ENCODE peak calls at places on chromosomes 4 and X, in seven cellular contexts. Y, D, Z, Q, H, V and P are unnamed samples.

GRCh38 chr4:143512978-143513313 is 556 bp upstream of the SMARCA5 start:
- DNase-seq in Y (no peak), D (no peak), Z (no peak), Q (no peak), H (no peak), V (no peak), P (no peak)

GRCh38 chrX:72060196-72060974 is 71.3 kb downstream of the RTL5 start:
- DNase-seq in Y (peak), D (peak), Z (no peak), Q (peak), H (no peak), V (no peak), P (no peak)

GRCh38 chr4:7960017-7960789 is 20.5 kb upstream of the AFAP1 start:
- DNase-seq in Y (no peak), D (no peak), Z (no peak), Q (no peak), H (no peak), V (no peak), P (no peak)

GRCh38 chr4:145784036-145784435 is 104.1 kb downstream of the C4orf51 start:
- DNase-seq in Y (no peak), D (no peak), Z (no peak), Q (no peak), H (no peak), V (no peak), P (no peak)

GRCh38 chr4:75630174-75630931 is at the start of gene CDKL2:
- DNase-seq in Y (peak), D (peak), Z (peak), Q (peak), H (peak), V (peak), P (peak)

GRCh38 chrX:107673933-107674479 is 45.7 kb downstream of the PRPS1 start:
- DNase-seq in Y (peak), D (no peak), Z (no peak), Q (peak), H (peak), V (peak), P (peak)

GRCh38 chr4:97106161-97106560 is 1037.1 kb downstream of the STPG2 start:
- DNase-seq in Y (no peak), D (no peak), Z (no peak), Q (no peak), H (no peak), V (no peak), P (no peak)

GRCh38 chr4:152229782-152230289 is 306.1 kb downstream of the FBXW7 start:
- DNase-seq in Y (no peak), D (no peak), Z (no peak), Q (no peak), H (no peak), V (no peak), P (no peak)

GRCh38 chr4:90537491-90537890 is 410.3 kb downstream of the CCSER1 start:
- DNase-seq in Y (no peak), D (no peak), Z (no peak), Q (no peak), H (no peak), V (no peak), P (no peak)

GRCh38 chr4:107349266-107349665 is 313.2 kb upstream of the DKK2 start:
- DNase-seq in Y (no peak), D (peak), Z (peak), Q (no peak), H (no peak), V (no peak), P (no peak)

GRCh38 chr4:6356076-6356560 is 86.5 kb downstream of the WFS1 start:
- DNase-seq in Y (no peak), D (no peak), Z (no peak), Q (no peak), H (no peak), V (no peak), P (no peak)

GRCh38 chrX:86171366-86171765 is 23.1 kb downstream of the DACH2 start:
- DNase-seq in Y (no peak), D (no peak), Z (no peak), Q (no peak), H (no peak), V (peak), P (no peak)

GRCh38 chr4:185587444-185588161 is 52.3 kb upstream of the PDLIM3 start:
- DNase-seq in Y (no peak), D (no peak), Z (no peak), Q (no peak), H (peak), V (peak), P (no peak)

GRCh38 chr4:84480082-84480481 is 19.0 kb downstream of the NKX6-1 start:
- DNase-seq in Y (no peak), D (no peak), Z (no peak), Q (no peak), H (no peak), V (no peak), P (no peak)

GRCh38 chr4:39565925-39566630 is 38.8 kb upstream of the UGDH start:
- DNase-seq in Y (no peak), D (no peak), Z (peak), Q (no peak), H (no peak), V (no peak), P (no peak)

DNA sequence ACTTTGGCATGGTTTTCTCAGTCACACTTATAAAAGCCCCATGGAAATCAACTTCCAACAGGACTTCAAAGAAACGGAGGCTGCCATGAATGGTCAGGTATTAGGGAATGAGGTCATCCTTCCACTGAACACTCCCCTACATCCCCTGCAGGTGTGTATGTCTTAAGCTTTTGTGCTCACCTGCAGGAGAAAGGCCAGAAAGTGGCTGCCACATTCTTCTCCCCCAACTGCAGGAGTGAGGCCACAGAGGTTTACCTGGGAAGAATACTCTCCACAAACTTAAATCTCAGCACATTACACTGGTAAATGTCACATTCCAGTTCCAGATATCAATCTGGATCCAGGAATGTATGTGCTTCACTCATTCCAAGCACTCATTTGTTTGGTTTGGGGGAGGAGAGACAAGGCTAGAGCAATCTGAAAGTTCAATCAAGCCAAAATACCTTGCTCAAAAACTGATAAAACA is 15.5 kb downstream of the FAM9C start:
- DNase-seq in Y (no peak), D (no peak), Z (no peak), Q (no peak), H (no peak), V (no peak), P (no peak)
- H3K4me3 ChIP-seq in Y (no peak), D (no peak), Z (no peak), Q (no peak), H (no peak), V (no peak), P (no peak)

GRCh38 chr4:41882622-41883347 is 52.4 kb upstream of the TMEM33 start:
- DNase-seq in Y (peak), D (peak), Z (no peak), Q (no peak), H (peak), V (peak), P (no peak)
- H3K4me3 ChIP-seq in Y (peak), D (peak), Z (no peak), Q (peak), H (peak), V (no peak), P (peak)

DNA sequence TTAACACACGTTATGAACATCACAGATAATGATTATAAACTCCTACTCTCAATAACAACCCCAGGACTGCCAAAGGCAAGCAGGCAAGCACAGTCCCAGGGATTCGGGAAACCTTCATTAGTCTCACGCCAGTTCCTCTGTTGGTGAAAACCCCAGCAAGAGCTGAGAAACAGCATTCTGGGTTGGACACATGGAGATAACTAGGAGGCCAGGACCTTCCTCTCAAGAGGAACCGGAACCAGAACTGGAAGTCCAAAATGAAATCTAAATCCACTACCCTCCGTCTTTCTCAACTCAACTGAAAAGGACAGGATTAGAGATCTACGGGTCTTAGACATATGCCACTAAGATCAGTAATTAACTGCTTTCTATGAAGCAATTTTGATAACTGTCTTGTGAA is 3.8 kb downstream of the VEGFC start:
- DNase-seq in Y (no peak), D (no peak), Z (no peak), Q (no peak), H (no peak), V (no peak), P (no peak)
- H3K4me3 ChIP-seq in Y (no peak), D (no peak), Z (no peak), Q (no peak), H (no peak), V (no peak), P (no peak)

GRCh38 chr4:99578679-99579078 is 4.1 kb downstream of the MTTP start:
- DNase-seq in Y (no peak), D (no peak), Z (no peak), Q (no peak), H (no peak), V (no peak), P (no peak)

GRCh38 chr4:99573735-99574368 is 772 bp upstream of the MTTP start:
- DNase-seq in Y (no peak), D (no peak), Z (no peak), Q (no peak), H (no peak), V (no peak), P (no peak)

GRCh38 chr4:99572527-99573240 is 1.9 kb upstream of the MTTP start:
- DNase-seq in Y (no peak), D (no peak), Z (no peak), Q (no peak), H (no peak), V (no peak), P (no peak)

DNA sequence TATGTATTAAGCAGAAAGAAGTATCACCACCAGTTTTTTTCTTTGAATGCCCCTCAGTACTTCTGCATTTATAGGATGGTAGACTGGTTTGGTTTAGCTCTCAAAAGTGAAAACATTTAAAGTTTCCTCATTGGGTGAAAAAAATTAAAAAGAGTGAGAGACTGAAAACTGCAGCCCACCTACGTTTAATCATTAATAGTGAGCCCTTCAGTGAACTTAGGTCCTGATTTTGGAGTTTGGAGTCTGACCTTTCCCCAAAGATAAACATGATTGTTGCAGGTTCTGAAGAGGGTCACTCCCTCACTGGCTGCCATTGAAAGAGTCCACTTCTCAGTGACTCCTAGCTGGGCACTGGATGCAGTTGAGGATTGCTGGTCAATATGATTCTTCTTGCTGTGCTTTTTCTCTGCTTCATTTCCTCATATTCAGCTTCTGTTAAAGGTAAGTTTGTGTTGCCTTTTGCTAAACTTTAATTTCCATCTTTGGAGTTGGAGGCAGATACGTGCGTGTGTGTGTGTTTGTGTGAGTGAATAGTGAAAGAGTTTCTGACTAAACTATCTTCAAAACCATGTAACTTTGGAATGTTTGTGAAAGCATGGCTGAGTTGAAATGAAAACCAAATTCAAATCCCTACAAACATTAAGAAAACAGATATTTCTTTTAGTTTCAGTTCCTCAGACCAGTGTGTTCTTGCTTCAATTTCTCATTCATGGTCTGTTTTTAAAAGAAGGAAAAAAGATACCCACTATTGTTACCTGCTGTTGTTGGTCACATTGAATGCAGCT is at the start of gene MTTP:
- DNase-seq in Y (no peak), D (no peak), Z (no peak), Q (no peak), H (no peak), V (peak), P (no peak)
- H3K4me3 ChIP-seq in Y (peak), D (no peak), Z (no peak), Q (peak), H (no peak), V (no peak), P (no peak)

GRCh38 chrX:78506248-78506647 is 152.9 kb downstream of the RTL3 start:
- DNase-seq in Y (no peak), D (no peak), Z (no peak), Q (no peak), H (no peak), V (no peak), P (no peak)
- H3K4me3 ChIP-seq in Y (no peak), D (no peak), Z (no peak), Q (no peak), H (no peak), V (no peak), P (no peak)

GRCh38 chrX:28586291-28586690 is 955 bp upstream of the IL1RAPL1 start:
- DNase-seq in Y (no peak), D (no peak), Z (no peak), Q (no peak), H (no peak), V (no peak), P (no peak)
- H3K4me3 ChIP-seq in Y (peak), D (no peak), Z (peak), Q (peak), H (no peak), V (no peak), P (peak)

GRCh38 chr4:179292443-179292842 is 1850.2 kb upstream of the AGA start:
- DNase-seq in Y (no peak), D (no peak), Z (no peak), Q (no peak), H (no peak), V (no peak), P (no peak)
- H3K4me3 ChIP-seq in Y (no peak), D (no peak), Z (no peak), Q (no peak), H (no peak), V (no peak), P (no peak)

GRCh38 chr4:89056953-89057398 is at the start of gene FAM13A:
- DNase-seq in Y (peak), D (peak), Z (peak), Q (peak), H (no peak), V (no peak), P (peak)
- H3K4me3 ChIP-seq in Y (peak), D (peak), Z (peak), Q (peak), H (no peak), V (no peak), P (peak)

GRCh38 chrX:12977761-12978204 is 2.9 kb downstream of the TMSB4X start:
- DNase-seq in Y (no peak), D (no peak), Z (no peak), Q (no peak), H (no peak), V (no peak), P (no peak)
- H3K4me3 ChIP-seq in Y (peak), D (no peak), Z (peak), Q (peak), H (peak), V (peak), P (peak)